ENCODE peak calls at places on chromosomes 11 and 22, in nine cellular contexts. X is esophagus squamous epithelium, O is transverse colon, U is IMR-90, S is cardiac muscle cell, Q is mesendoderm, H is stomach, D is uterus, Z is prostate gland. J is an unnamed sample.

GRCh38 chr11:83819936-83820549 is 533.9 kb upstream of the CCDC90B start:
- DNase-seq in Q (peak; percentile 55), D (peak; percentile 20), O (no peak), Z (peak; percentile 57), H (no peak), U (peak; percentile 79), X (no peak), S (peak; percentile 39), J (no peak)

GRCh38 chr11:72676874-72677341 is 2.7 kb upstream of the PDE2A start:
- DNase-seq in H (peak; percentile 59), U (peak; percentile 26), S (peak; percentile 93), Q (peak; percentile 87), O (peak; percentile 37), X (no peak), D (no peak), Z (peak; percentile 36), J (peak; percentile 58)

GRCh38 chr11:85805387-85805786 is 5.6 kb downstream of the SYTL2 start:
- DNase-seq in S (no peak), U (peak; percentile 49), Z (no peak), X (no peak), O (no peak), D (no peak), Q (no peak), H (no peak), J (no peak)

GRCh38 chr11:2766166-2766565 is 66.4 kb upstream of the KCNQ1OT1 start:
- DNase-seq in D (no peak), H (no peak), U (no peak), S (no peak), X (no peak), Q (no peak), O (no peak), Z (no peak), J (no peak)

GRCh38 chr11:45151362-45151982 is 5.0 kb downstream of the PRDM11 start:
- DNase-seq in S (no peak), U (no peak), Z (no peak), O (no peak), D (no peak), Q (no peak), H (no peak), X (no peak), J (no peak)

GRCh38 chr11:80598905-80599304 is 1158.1 kb upstream of the TENM4 start:
- DNase-seq in S (no peak), Z (no peak), D (no peak), Q (no peak), U (no peak), X (no peak), O (no peak), H (no peak), J (no peak)

GRCh38 chr11:63599211-63600122 is 14.8 kb downstream of the PLAAT3 start:
- DNase-seq in U (peak; percentile 95), Z (no peak), Q (peak; percentile 23), H (no peak), S (no peak), O (no peak), X (no peak), D (no peak), J (no peak)

GRCh38 chr11:31882951-31883392 is 71.8 kb upstream of the PAX6 start:
- DNase-seq in O (no peak), S (no peak), X (no peak), H (no peak), Z (no peak), U (no peak), Q (peak; percentile 86), D (no peak), J (no peak)

GRCh38 chr11:67213251-67213650 is 53.0 kb upstream of the GRK2 start:
- DNase-seq in S (no peak), X (no peak), Z (no peak), Q (no peak), D (no peak), O (no peak), U (no peak), H (no peak), J (no peak)

GRCh38 chr22:47163481-47163875 is 401.0 kb downstream of the TBC1D22A start:
- DNase-seq in D (peak; percentile 10), Q (no peak), U (no peak), X (no peak), S (no peak), H (no peak), O (peak; percentile 3), Z (no peak), J (no peak)

GRCh38 chr11:75468534-75469340 is 35.7 kb upstream of the KLHL35 start:
- DNase-seq in O (peak; percentile 19), X (no peak), S (no peak), Q (peak; percentile 54), Z (no peak), H (peak; percentile 33), U (peak; percentile 93), D (peak; percentile 92), J (peak; percentile 38)

DNA sequence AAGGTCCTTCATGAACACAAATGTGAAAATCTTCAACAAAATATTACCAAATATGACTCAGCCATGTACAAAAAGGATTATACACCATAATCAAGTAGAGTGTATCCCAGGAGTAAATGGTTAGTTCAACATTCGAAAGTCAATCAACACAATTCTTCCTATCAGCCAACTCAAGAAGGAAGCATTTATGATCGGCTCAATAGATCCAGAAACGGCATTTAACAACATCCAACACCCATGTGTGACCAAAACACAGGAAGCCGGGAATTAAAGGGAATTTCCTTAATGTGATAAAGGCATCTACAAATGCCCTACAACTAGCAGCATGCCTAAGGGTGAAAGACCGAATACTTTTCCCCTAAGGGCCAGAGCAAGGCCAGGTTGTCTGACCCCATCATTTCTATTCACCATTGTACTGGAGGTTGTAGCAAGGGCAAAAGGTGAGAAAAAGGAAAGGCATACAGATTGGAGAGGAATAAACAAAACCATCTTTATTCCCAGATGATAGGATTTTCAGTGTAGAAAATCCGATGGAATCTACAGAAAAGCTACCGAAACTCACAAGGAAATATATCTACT is 69.9 kb upstream of the CLDN5 start:
- DNase-seq in O (no peak), Q (no peak), U (no peak), Z (no peak), S (no peak), H (no peak), D (no peak), X (no peak), J (no peak)
- H3K27ac ChIP-seq in O (no peak overlapping the region), Q (no peak overlapping the region), U (no peak overlapping the region), Z (no peak overlapping the region), S (no peak overlapping the region), H (no peak overlapping the region), D (no peak overlapping the region), X (no peak overlapping the region), J (no peak overlapping the region)

GRCh38 chr11:115643491-115643995 is 139.3 kb upstream of the CADM1 start:
- DNase-seq in S (no peak), H (no peak), U (no peak), O (no peak), X (no peak), Q (no peak), Z (no peak), D (no peak), J (no peak)
- H3K27me3 ChIP-seq in S (no peaks in the 10 kb centered on the region), H (no peaks in the 10 kb centered on the region), U (peaks cover 51% of the 10 kb centered on the region), O (peaks cover 35% of the 10 kb centered on the region), X (peaks cover 62% of the 10 kb centered on the region), Q (no peaks in the 10 kb centered on the region), Z (peaks cover 3% of the 10 kb centered on the region), D (no peaks in the 10 kb centered on the region), J (no peaks in the 10 kb centered on the region)

DNA sequence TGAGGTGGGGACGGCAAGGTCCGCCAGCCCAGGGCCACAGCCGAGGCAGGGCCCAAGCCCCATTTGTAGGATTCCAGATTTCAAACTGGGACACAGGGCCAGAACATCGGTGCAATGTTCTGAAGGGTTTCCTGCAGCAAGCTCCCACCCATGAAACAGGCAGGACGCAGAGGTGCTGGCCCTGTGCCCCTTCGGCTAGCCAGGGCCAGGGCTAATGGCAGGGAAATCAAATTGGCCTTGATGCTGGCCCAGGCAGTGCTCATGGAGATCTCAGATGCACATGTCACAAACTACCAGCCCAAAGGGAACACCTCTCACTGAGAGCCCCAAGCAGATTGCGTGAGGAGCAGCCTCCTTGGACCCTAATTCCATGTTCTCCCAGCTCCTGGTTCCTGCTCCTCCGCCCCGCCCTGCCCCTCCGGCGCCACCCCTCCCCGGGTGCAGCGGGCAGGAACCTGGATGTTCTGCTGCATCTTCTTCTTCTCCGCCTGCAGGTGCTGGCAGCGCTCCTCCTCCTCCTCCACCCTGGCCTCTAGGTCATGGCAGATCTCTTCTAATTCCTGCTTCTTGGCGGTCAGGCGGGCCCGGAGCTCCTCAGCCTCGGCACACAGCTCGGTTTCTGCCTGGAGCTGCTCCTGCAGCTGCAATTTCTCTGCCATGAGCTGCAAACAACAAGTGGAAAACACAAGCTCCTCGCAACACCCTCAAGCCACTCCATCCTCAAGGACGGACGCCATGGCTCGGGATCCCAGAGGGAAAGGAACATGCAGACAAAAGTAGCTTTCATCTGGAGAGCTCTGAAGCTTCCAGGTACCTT is 47.7 kb downstream of the APOL1 start:
- DNase-seq in U (no peak), O (no peak), D (no peak), Z (no peak), H (no peak), X (no peak), Q (no peak), S (no peak), J (no peak)
- H3K27ac ChIP-seq in U (peak overlapping the region; percentile 94), O (peak overlapping the region; percentile 70), D (peak overlapping the region; percentile 36), Z (peak overlapping the region; percentile 63), H (peak overlapping the region; percentile 65), X (peak overlapping the region; percentile 58), Q (no peak overlapping the region), S (no peak overlapping the region), J (no peak overlapping the region)

GRCh38 chr22:22702874-22703570 is 58.6 kb downstream of the GGTLC2 start:
- DNase-seq in D (no peak), X (no peak), Z (no peak), U (no peak), O (no peak), Q (no peak), S (no peak), H (no peak), J (no peak)
- H3K27me3 ChIP-seq in D (no peaks in the 10 kb centered on the region), X (peaks cover 4% of the 10 kb centered on the region), Z (no peaks in the 10 kb centered on the region), U (peaks cover 2% of the 10 kb centered on the region), O (no peaks in the 10 kb centered on the region), Q (no peaks in the 10 kb centered on the region), S (no peaks in the 10 kb centered on the region), H (no peaks in the 10 kb centered on the region), J (no peaks in the 10 kb centered on the region)